ENCODE peak calls at places on chromosome 20, in six cellular contexts. N is HepG2, R is A549, Z is GM12878, V is K562, F is endothelial cell of umbilical vein. T is an unnamed sample.

GRCh38 chr20:45959956-45960630 is 11.9 kb downstream of the ZNF335 start:
- DNase-seq in N (no peak), R (no peak), Z (peak), V (no peak), F (no peak), T (no peak)

GRCh38 chr20:37498066-37498702 is 22.9 kb upstream of the NNAT start:
- DNase-seq in N (no peak), R (no peak), Z (no peak), V (no peak), F (no peak), T (no peak)

GRCh38 chr20:62367483-62368302 is 581 bp upstream of the LAMA5 start:
- DNase-seq in N (peak), R (peak), Z (no peak), V (no peak), F (no peak), T (peak)

GRCh38 chr20:17503501-17504325 is 27.5 kb downstream of the BFSP1 start:
- DNase-seq in N (no peak), R (no peak), Z (no peak), V (no peak), F (no peak), T (no peak)

GRCh38 chr20:24703284-24703610 is 233.8 kb downstream of the SYNDIG1 start:
- DNase-seq in N (no peak), R (no peak), Z (no peak), V (no peak), F (no peak), T (no peak)

GRCh38 chr20:45318948-45319347 is 10.8 kb upstream of the MATN4 start:
- DNase-seq in N (no peak), R (no peak), Z (no peak), V (no peak), F (no peak), T (peak)

GRCh38 chr20:23419995-23420901 is 1.0 kb downstream of the NAPB start:
- DNase-seq in N (peak), R (peak), Z (no peak), V (peak), F (peak), T (peak)

GRCh38 chr20:38133680-38134426 is 31.2 kb downstream of the TGM2 start:
- DNase-seq in N (no peak), R (no peak), Z (no peak), V (no peak), F (no peak), T (no peak)

GRCh38 chr20:47843886-47844567 is 58.7 kb upstream of the SULF2 start:
- DNase-seq in N (peak), R (peak), Z (no peak), V (no peak), F (no peak), T (peak)

GRCh38 chr20:21424846-21425245 is 27.5 kb upstream of the NKX2-4 start:
- DNase-seq in N (no peak), R (no peak), Z (no peak), V (no peak), F (no peak), T (no peak)

GRCh38 chr20:24783631-24784492 is 165.2 kb upstream of the CST7 start:
- DNase-seq in N (peak), R (peak), Z (peak), V (no peak), F (no peak), T (peak)

GRCh38 chr20:208937-209566 is 18.0 kb upstream of the DEFB129 start:
- DNase-seq in N (peak), R (peak), Z (no peak), V (peak), F (peak), T (peak)

GRCh38 chr20:51979226-51979625 is 176.9 kb upstream of the SALL4 start:
- DNase-seq in N (no peak), R (no peak), Z (no peak), V (no peak), F (no peak), T (no peak)

GRCh38 chr20:20370087-20370575 is 2.2 kb downstream of the INSM1 start:
- DNase-seq in N (no peak), R (peak), Z (no peak), V (no peak), F (no peak), T (peak)

GRCh38 chr20:20368414-20369352 is 779 bp downstream of the INSM1 start:
- DNase-seq in N (no peak), R (peak), Z (no peak), V (no peak), F (no peak), T (no peak)

GRCh38 chr20:20371133-20371532 is 3.2 kb downstream of the INSM1 start:
- DNase-seq in N (no peak), R (no peak), Z (no peak), V (no peak), F (no peak), T (no peak)

GRCh38 chr20:20367681-20368413 is at the start of gene INSM1:
- DNase-seq in N (no peak), R (no peak), Z (no peak), V (no peak), F (no peak), T (no peak)

GRCh38 chr20:20369353-20370086 is 1.6 kb downstream of the INSM1 start:
- DNase-seq in N (no peak), R (peak), Z (no peak), V (no peak), F (no peak), T (no peak)
- TF ChIP-seq CTCF in N (peak), R (no peak), Z (no peak), V (no peak), F (no peak), T (no peak)

GRCh38 chr20:40689100-40689942 is at the start of gene MAFB:
- DNase-seq in N (peak), R (peak), Z (no peak), V (peak), F (peak), T (peak)
- TF ChIP-seq POLR2A in N (peak), R (peak), Z (peak), V (no peak), F (peak), T (peak)

GRCh38 chr20:58018590-58018989 is 209.9 kb downstream of the ANKRD60 start:
- DNase-seq in N (no peak), R (no peak), Z (no peak), V (no peak), F (no peak), T (no peak)

GRCh38 chr20:58017970-58018530 is 210.4 kb downstream of the ANKRD60 start:
- DNase-seq in N (no peak), R (no peak), Z (no peak), V (no peak), F (no peak), T (no peak)

GRCh38 chr20:58016779-58017178 is 211.7 kb downstream of the ANKRD60 start:
- DNase-seq in N (no peak), R (no peak), Z (no peak), V (no peak), F (no peak), T (no peak)

GRCh38 chr20:58019027-58019849 is 209.2 kb downstream of the ANKRD60 start:
- DNase-seq in N (no peak), R (peak), Z (no peak), V (no peak), F (no peak), T (no peak)

GRCh38 chr20:58017237-58017969 is 211.1 kb downstream of the ANKRD60 start:
- DNase-seq in N (peak), R (peak), Z (no peak), V (no peak), F (no peak), T (peak)
- TF ChIP-seq MYC in N (no peak), R (no peak), Z (no peak), V (no peak), F (no peak), T (no peak)

GRCh38 chr20:50744143-50744792 is 12.9 kb downstream of the PARD6B start:
- DNase-seq in N (peak), R (peak), Z (no peak), V (peak), F (peak), T (peak)

GRCh38 chr20:50743087-50743486 is 11.7 kb downstream of the PARD6B start:
- DNase-seq in N (no peak), R (no peak), Z (no peak), V (no peak), F (no peak), T (no peak)

GRCh38 chr20:50745634-50746137 is 14.3 kb downstream of the PARD6B start:
- DNase-seq in N (no peak), R (no peak), Z (no peak), V (no peak), F (no peak), T (no peak)

GRCh38 chr20:50747275-50747674 is 15.9 kb downstream of the PARD6B start:
- DNase-seq in N (no peak), R (no peak), Z (no peak), V (no peak), F (no peak), T (no peak)

DNA sequence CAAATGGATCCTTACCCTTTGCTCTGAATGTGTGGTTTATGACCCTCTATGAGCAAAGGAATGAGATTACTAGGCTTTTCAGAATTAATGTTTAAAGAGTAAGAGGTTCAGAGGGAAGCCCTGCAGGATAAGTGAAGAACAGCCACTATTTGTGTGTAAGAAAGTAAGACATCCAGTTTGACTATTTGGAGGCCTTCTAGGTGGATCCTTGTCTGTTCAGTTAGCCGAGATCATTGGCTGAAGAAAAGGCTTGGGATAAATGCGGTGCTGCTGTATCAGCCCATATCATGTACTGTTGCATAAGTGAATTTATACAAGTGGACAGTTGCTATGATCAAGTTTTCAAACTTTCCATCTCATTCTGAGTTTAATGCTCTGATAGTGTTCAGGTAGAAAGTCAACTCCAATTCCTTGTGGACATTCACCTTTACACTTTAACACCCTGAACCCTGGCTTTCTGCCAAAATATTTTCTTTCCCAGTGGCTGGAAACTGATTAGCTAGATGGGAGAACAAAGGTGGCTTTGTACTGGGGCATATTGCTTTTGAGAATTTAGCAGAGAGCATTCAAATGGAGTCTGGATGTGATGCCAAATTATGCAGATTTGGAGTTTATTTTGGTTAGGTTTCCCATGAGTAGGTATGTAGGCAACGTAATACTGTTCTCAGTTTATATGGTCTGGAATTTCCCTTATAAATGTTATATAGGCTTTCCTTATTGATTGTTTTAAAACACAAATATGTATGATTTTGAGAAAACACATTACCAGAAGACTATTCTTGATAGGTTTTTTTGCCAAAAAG is 15.0 kb downstream of the PARD6B start:
- DNase-seq in N (peak), R (no peak), Z (no peak), V (no peak), F (no peak), T (no peak)
- TF ChIP-seq CTCF in N (no peak), R (no peak), Z (no peak), V (no peak), F (no peak), T (no peak)

T was measured in NB4.